ENCODE peak calls at places on chromosomes 16 and 17, in five cellular contexts. Q is adipocyte, S is activated gamma-delta T cell treated with Interleukin-2 at 50 U/mL for 16 hours, X is nephron progenitor cell, M is ACHN. W is an unnamed sample.

GRCh38 chr17:49920370-49920769 is 48.6 kb upstream of the DLX4 start:
- DNase-seq in Q (no peak), S (no peak), X (no peak), M (no peak), W (no peak)

GRCh38 chr16:15952265-15952711 is 2.9 kb downstream of the ABCC1 start:
- DNase-seq in Q (no peak), S (no peak), X (no peak), M (no peak), W (no peak)

GRCh38 chr17:63382826-63383225 is 63.3 kb downstream of the CYB561 start:
- DNase-seq in Q (peak), S (no peak), X (no peak), M (peak), W (no peak)

GRCh38 chr16:48393843-48394703 is 8.9 kb upstream of the SIAH1 start:
- DNase-seq in Q (no peak), S (no peak), X (no peak), M (no peak), W (no peak)

GRCh38 chr17:40615295-40615988 is 32.2 kb downstream of the SMARCE1 start:
- DNase-seq in Q (no peak), S (peak), X (peak), M (peak), W (peak)

GRCh38 chr16:3292604-3293003 is 9.3 kb downstream of the ZNF263 start:
- DNase-seq in Q (peak), S (no peak), X (no peak), M (no peak), W (no peak)

GRCh38 chr16:14486520-14487303 is 143.3 kb downstream of the PARN start:
- DNase-seq in Q (peak), S (no peak), X (peak), M (peak), W (peak)

GRCh38 chr16:55010492-55011260 is 80.0 kb downstream of the IRX5 start:
- DNase-seq in Q (peak), S (no peak), X (no peak), M (no peak), W (no peak)

GRCh38 chr17:4584125-4584834 is at the start of gene SMTNL2:
- DNase-seq in Q (peak), S (no peak), X (peak), M (peak), W (peak)

GRCh38 chr16:88539652-88540345 is 30.4 kb upstream of the ZC3H18 start:
- DNase-seq in Q (no peak), S (no peak), X (no peak), M (no peak), W (no peak)

GRCh38 chr17:80968602-80969029 is 23.0 kb upstream of the CHMP6 start:
- DNase-seq in Q (peak), S (no peak), X (no peak), M (no peak), W (no peak)

GRCh38 chr16:82185012-82185411 is 15.0 kb upstream of the MPHOSPH6 start:
- DNase-seq in Q (no peak), S (no peak), X (no peak), M (no peak), W (no peak)

GRCh38 chr17:66920965-66921364 is 43.5 kb upstream of the CACNG4 start:
- DNase-seq in Q (no peak), S (no peak), X (no peak), M (no peak), W (no peak)

GRCh38 chr17:65627892-65628622 is 66.6 kb upstream of the AXIN2 start:
- DNase-seq in Q (peak), S (no peak), X (peak), M (peak), W (no peak)

GRCh38 chr17:6780886-6781285 is 4.9 kb downstream of the FBXO39 start:
- DNase-seq in Q (no peak), S (no peak), X (no peak), M (no peak), W (no peak)

GRCh38 chr17:58279016-58279671 is 1.6 kb downstream of the MPO start:
- DNase-seq in Q (no peak), S (no peak), X (no peak), M (no peak), W (no peak)

GRCh38 chr17:9959377-9959981 is 54.4 kb upstream of the RCVRN start:
- DNase-seq in Q (peak), S (peak), X (peak), M (peak), W (peak)

GRCh38 chr16:56506941-56507340 is 12.9 kb downstream of the BBS2 start:
- DNase-seq in Q (peak), S (no peak), X (no peak), M (no peak), W (no peak)

GRCh38 chr16:31453255-31454204 is 5.8 kb upstream of the ARMC5 start:
- DNase-seq in Q (peak), S (no peak), X (peak), M (peak), W (no peak)

GRCh38 chr16:22250522-22250921 is 44.4 kb downstream of the EEF2K start:
- DNase-seq in Q (no peak), S (no peak), X (no peak), M (no peak), W (no peak)

W was measured in ecto neural progenitor cell.